ENCODE peak calls at places on chromosome X, in five cellular contexts. L is Karpas-422, R is cardiac muscle cell, X is GM23248, U is MM.1S. K is an unnamed sample.

GRCh38 chrX:9510980-9511379 is 46.1 kb downstream of the TBL1X start:
- DNase-seq in L (no peak), R (no peak), X (no peak), U (no peak), K (no peak)

GRCh38 chrX:17669458-17669857 is 67.8 kb upstream of the SCML1 start:
- DNase-seq in L (no peak), R (no peak), X (no peak), U (no peak), K (no peak)

GRCh38 chrX:88425739-88426138 is 321.3 kb upstream of the CPXCR1 start:
- DNase-seq in L (peak; percentile 64), R (peak; percentile 3), X (peak; percentile 2), U (peak; percentile 44), K (no peak)

GRCh38 chrX:16892504-16893362 is 22.6 kb upstream of the RBBP7 start:
- DNase-seq in L (peak; percentile 93), R (peak; percentile 93), X (peak; percentile 77), U (peak; percentile 70), K (peak; percentile 78)

GRCh38 chrX:65609237-65609636 is 58.2 kb upstream of the MSN start:
- DNase-seq in L (no peak), R (no peak), X (no peak), U (no peak), K (no peak)

GRCh38 chrX:44961817-44962607 is 89.0 kb downstream of the KDM6A start:
- DNase-seq in L (no peak), R (no peak), X (no peak), U (no peak), K (no peak)

GRCh38 chrX:72540318-72540717 is 32.3 kb downstream of the HDAC8 start:
- DNase-seq in L (peak; percentile 84), R (peak; percentile 6), X (peak; percentile 41), U (no peak), K (peak; percentile 32)

GRCh38 chrX:15909605-15910004 is 55.0 kb upstream of the AP1S2 start:
- DNase-seq in L (no peak), R (no peak), X (no peak), U (no peak), K (no peak)

GRCh38 chrX:73262991-73263390 is 48.3 kb upstream of the NAP1L2 start:
- DNase-seq in L (peak; percentile 58), R (no peak), X (peak; percentile 20), U (peak; percentile 43), K (no peak)

GRCh38 chrX:47311857-47312774 is 58.3 kb upstream of the ZNF157 start:
- DNase-seq in L (peak; percentile 80), R (peak; percentile 46), X (peak; percentile 79), U (no peak), K (peak; percentile 43)

GRCh38 chrX:112066813-112067212 is 15.8 kb downstream of the TRPC5 start:
- DNase-seq in L (no peak), R (no peak), X (no peak), U (no peak), K (no peak)

GRCh38 chrX:140764401-140764919 is 54.9 kb downstream of the LINC00632 start:
- DNase-seq in L (no peak), R (peak; percentile 57), X (peak; percentile 80), U (peak; percentile 11), K (no peak)
- H3K4me3 ChIP-seq in L (no peak overlapping the region), R (peak overlapping the region; percentile 58), X (peak overlapping the region; percentile 91), U (peak overlapping the region; percentile 57), K (no peak overlapping the region)

GRCh38 chrX:50996930-50997329 is 86.4 kb downstream of the BMP15 start:
- DNase-seq in L (peak; percentile 51), R (no peak), X (no peak), U (no peak), K (no peak)
- H3K27me3 ChIP-seq in L (no peaks in the 10 kb centered on the region), R (no peaks in the 10 kb centered on the region), X (no peaks in the 10 kb centered on the region), U (no peaks in the 10 kb centered on the region), K (no peaks in the 10 kb centered on the region)

GRCh38 chrX:139930923-139931645 is 1.8 kb downstream of the ATP11C start:
- DNase-seq in L (peak; percentile 67), R (peak; percentile 22), X (peak; percentile 36), U (peak; percentile 22), K (peak; percentile 48)

GRCh38 chrX:139932901-139933796 is at the start of gene ATP11C:
- DNase-seq in L (peak; percentile 92), R (peak; percentile 81), X (peak; percentile 87), U (peak; percentile 75), K (peak; percentile 83)

GRCh38 chrX:139931646-139932076 is 1.2 kb downstream of the ATP11C start:
- DNase-seq in L (no peak), R (no peak), X (no peak), U (no peak), K (no peak)

GRCh38 chrX:139933904-139934303 is 1.1 kb upstream of the ATP11C start:
- DNase-seq in L (no peak), R (no peak), X (no peak), U (no peak), K (peak; percentile 78)

DNA sequence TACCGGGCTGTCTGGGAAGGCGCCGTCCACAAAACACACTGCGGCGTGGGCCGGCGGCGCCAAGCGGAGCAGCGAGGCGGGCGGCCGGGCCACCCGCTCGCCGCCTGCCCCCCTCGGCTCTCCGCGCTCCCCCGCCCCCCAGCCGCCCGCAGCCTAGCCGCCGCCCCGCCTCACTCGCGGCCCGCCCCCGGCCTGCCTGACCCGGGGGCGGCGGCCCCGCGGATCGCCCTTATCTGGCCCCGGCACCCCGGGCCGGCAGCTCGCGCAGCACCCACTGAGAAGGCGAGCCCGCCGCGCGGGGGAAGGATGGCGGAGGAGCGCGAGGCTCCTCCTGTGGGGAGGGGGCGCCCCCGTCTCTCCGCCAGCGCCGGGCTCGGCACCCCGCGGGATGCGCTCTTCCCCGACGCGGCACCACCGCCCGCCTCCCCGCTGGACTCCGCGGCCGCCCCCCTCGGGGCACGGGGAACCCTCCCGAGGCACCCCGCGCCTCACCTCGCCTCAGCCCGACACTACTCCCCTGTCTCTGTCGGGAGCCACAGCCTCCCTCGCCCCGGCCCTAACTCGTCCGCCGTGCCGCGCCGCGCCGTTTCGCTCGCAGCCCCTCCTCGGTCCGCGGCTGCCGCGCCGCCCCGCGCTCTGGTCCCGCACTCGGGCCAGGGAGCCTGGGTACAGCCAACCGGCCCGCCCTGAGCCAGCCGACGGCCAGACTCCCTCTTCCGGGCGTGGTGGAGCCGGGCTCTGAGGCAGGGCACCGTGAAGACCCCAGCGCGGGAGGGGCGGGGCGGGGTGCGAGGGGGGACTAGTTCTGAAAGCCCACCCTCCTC is 564 bp downstream of the ATP11C start:
- DNase-seq in L (peak; percentile 65), R (peak; percentile 61), X (peak; percentile 72), U (peak; percentile 43), K (peak; percentile 25)
- H3K4me1 ChIP-seq in L (peaks cover 24% of the 10 kb centered on the region), R (no peaks in the 10 kb centered on the region), X (no peaks in the 10 kb centered on the region), U (peaks cover 5% of the 10 kb centered on the region), K (no peaks in the 10 kb centered on the region)

GRCh38 chrX:129980540-129981206 is 1.8 kb upstream of the BCORL1 start:
- DNase-seq in L (no peak), R (peak; percentile 73), X (peak; percentile 35), U (no peak), K (peak; percentile 45)
- H3K4me3 ChIP-seq in L (no peak overlapping the region), R (peak overlapping the region; percentile 39), X (peak overlapping the region; percentile 68), U (peak overlapping the region; percentile 60), K (peak overlapping the region; percentile 55)

DNA sequence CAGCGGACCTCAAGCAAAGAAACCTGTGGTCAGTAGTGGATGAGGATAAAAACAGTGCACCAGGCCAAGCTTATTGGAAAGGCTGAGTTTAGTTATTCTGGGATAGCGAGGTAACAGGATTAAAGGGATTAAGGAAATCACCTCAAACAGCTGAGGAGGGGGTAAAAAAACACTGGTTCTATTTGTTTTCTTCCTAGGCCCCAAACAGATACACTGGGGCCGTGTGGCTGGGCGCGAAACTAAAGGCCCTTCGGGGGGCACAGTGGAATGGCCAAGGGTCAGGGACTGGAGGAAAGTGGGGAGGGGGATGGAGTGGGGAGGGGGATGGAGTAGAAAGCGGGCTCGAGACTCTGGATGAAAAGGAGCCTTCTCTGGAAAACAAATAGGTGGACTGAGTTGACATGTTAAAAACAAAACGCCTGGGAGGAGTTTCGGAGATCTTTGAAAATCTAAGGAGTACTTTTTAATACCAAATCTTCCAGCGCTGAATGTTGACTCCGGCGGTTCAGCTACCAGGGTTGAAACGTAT is 2.9 kb downstream of the SOX3 start:
- DNase-seq in L (no peak), R (no peak), X (no peak), U (no peak), K (no peak)
- H3K27me3 ChIP-seq in L (no peaks in the 10 kb centered on the region), R (peaks cover 99% of the 10 kb centered on the region), X (peaks cover 41% of the 10 kb centered on the region), U (no peaks in the 10 kb centered on the region), K (peaks cover 18% of the 10 kb centered on the region)

DNA sequence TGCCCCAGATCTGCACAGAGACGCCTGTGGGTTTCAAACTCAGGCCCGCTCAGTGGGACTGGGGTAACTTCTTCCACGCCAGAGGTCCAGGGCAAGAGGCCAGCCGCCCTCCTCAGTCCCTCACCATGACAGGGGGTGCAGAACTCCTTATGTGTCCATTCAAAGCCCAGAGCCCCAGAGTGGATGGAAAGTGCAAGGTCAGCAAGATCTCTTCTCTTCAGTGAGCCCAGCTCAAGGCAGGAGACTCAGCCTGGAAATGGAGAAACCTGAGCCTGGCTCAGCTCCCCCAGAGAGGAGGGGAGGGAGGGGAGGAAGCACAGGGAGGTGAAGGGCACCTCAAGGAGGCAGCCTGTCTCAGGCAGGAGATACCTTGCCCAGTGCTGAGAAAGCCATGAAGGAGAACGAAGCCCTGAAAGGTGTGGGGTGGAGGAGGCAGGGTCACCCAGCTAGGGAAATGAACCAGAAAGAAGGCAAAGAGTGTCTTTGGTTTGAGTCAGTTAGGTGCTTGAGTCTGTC is 121.8 kb upstream of the PJA1 start:
- DNase-seq in L (no peak), R (peak; percentile 12), X (no peak), U (no peak), K (no peak)
- H3K4me1 ChIP-seq in L (no peaks in the 10 kb centered on the region), R (peaks cover 17% of the 10 kb centered on the region), X (no peaks in the 10 kb centered on the region), U (no peaks in the 10 kb centered on the region), K (no peaks in the 10 kb centered on the region)

GRCh38 chrX:153640045-153640686 is 6.8 kb upstream of the DUSP9 start:
- DNase-seq in L (no peak), R (no peak), X (no peak), U (no peak), K (no peak)

GRCh38 chrX:153640736-153641574 is 6.0 kb upstream of the DUSP9 start:
- DNase-seq in L (no peak), R (no peak), X (no peak), U (no peak), K (no peak)

GRCh38 chrX:153642313-153642654 is 4.7 kb upstream of the DUSP9 start:
- DNase-seq in L (no peak), R (peak; percentile 47), X (peak; percentile 6), U (no peak), K (no peak)

GRCh38 chrX:153642655-153643430 is 4.2 kb upstream of the DUSP9 start:
- DNase-seq in L (no peak), R (no peak), X (no peak), U (no peak), K (no peak)

DNA sequence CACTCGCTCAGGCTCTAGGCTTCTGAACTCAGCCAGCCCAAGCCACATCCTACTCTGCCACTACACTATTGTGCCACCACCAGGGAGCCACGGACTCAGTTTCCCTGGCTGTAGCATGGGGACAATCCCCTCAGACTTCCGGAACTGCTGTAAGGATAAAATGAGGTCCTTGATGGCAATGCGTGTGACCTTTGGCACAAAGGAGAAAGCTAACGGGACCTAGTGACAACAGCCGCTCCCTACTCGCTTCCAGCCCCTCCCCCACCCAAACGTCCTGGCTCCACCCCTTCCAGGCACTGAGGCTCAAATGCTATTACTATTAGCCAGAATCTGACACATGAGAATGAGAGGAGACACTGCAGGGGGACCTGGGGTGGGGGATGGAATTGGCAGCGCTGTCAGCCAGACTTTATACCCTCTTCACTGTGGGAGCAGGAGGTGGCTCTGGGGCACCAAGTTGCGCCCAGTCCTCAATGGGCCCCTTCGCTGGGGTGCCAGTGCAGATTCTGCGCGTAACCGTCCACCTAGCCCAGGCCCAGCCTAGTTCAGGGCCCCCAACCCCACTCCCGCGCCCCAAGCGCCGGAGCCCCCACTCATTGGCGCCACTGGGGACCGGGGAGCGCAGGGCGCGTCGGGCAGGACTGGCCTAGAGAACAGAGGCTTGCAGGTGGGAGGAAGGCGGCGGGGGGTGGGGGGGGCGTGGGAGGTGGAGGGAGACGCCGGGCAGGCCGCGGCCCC is 5.3 kb upstream of the DUSP9 start:
- DNase-seq in L (no peak), R (no peak), X (no peak), U (no peak), K (no peak)
- H3K4me3 ChIP-seq in L (no peak overlapping the region), R (peak overlapping the region; percentile 20), X (no peak overlapping the region), U (no peak overlapping the region), K (no peak overlapping the region)

GRCh38 chrX:11431833-11432232 is 138.6 kb downstream of the AMELX start:
- DNase-seq in L (no peak), R (no peak), X (no peak), U (no peak), K (no peak)
- H3K27me3 ChIP-seq in L (no peaks in the 10 kb centered on the region), R (no peaks in the 10 kb centered on the region), X (no peaks in the 10 kb centered on the region), U (no peaks in the 10 kb centered on the region), K (no peaks in the 10 kb centered on the region)

K was measured in small intestine.